ENCODE peak calls at places on chromosomes 13 and 19, in four cellular contexts. A, C, B and N are unnamed samples.

GRCh38 chr13:45276887-45277286 is 64.1 kb downstream of the TPT1 start:
- DNase-seq in A (no peak), C (no peak), B (no peak), N (no peak)

GRCh38 chr13:104648291-104648690 is 1582.1 kb upstream of the SLC10A2 start:
- DNase-seq in A (no peak), C (no peak), B (no peak), N (no peak)

GRCh38 chr19:40392894-40393517 is 3.0 kb upstream of the HIPK4 start:
- DNase-seq in A (no peak), C (no peak), B (no peak), N (no peak)

GRCh38 chr13:101127741-101128353 is 288.5 kb downstream of the NALCN start:
- DNase-seq in A (no peak), C (no peak), B (no peak), N (peak; percentile 19)

GRCh38 chr19:45340232-45340898 is at the start of gene KLC3:
- DNase-seq in A (no peak), C (no peak), B (peak; percentile 88), N (no peak)

GRCh38 chr13:106133025-106133424 is 402.4 kb downstream of the EFNB2 start:
- DNase-seq in A (no peak), C (no peak), B (no peak), N (no peak)

GRCh38 chr13:99310382-99311031 is 3.3 kb upstream of the GPR183 start:
- DNase-seq in A (no peak), C (no peak), B (no peak), N (peak; percentile 71)

GRCh38 chr19:43318796-43319314 is 34.6 kb upstream of the CD177 start:
- DNase-seq in A (no peak), C (no peak), B (no peak), N (no peak)

GRCh38 chr13:42996584-42996983 is 4.5 kb upstream of the EPSTI1 start:
- DNase-seq in A (peak; percentile 50), C (no peak), B (no peak), N (no peak)

GRCh38 chr19:14116918-14117578 is 514 bp downstream of the PRKACA start:
- DNase-seq in A (no peak), C (peak; percentile 49), B (peak; percentile 65), N (no peak)

GRCh38 chr13:30341815-30342570 is 34.6 kb upstream of the KATNAL1 start:
- DNase-seq in A (peak; percentile 37), C (peak; percentile 81), B (peak; percentile 77), N (peak; percentile 71)

GRCh38 chr13:111139874-111140561 is 24.9 kb downstream of the ARHGEF7 start:
- DNase-seq in A (no peak), C (no peak), B (no peak), N (no peak)

GRCh38 chr13:35693142-35693784 is 216.8 kb upstream of the MAB21L1 start:
- DNase-seq in A (no peak), C (no peak), B (no peak), N (no peak)

GRCh38 chr19:31913103-31913710 is 432.2 kb upstream of the ZNF507 start:
- DNase-seq in A (no peak), C (no peak), B (no peak), N (no peak)

GRCh38 chr19:31908486-31909255 is 436.7 kb upstream of the ZNF507 start:
- DNase-seq in A (no peak), C (no peak), B (no peak), N (no peak)

GRCh38 chr19:31905980-31906948 is 439.1 kb upstream of the ZNF507 start:
- DNase-seq in A (no peak), C (no peak), B (no peak), N (no peak)

GRCh38 chr19:31911577-31911976 is 433.8 kb upstream of the ZNF507 start:
- DNase-seq in A (no peak), C (no peak), B (no peak), N (no peak)
- H3K4me3 ChIP-seq in A (no peak overlapping the region), C (no peak overlapping the region), B (no peak overlapping the region), N (no peak overlapping the region)

GRCh38 chr19:38932425-38933179 is 1.9 kb downstream of the MRPS12 start:
- DNase-seq in A (peak; percentile 7), C (no peak), B (no peak), N (no peak)
- TF ChIP-seq CTCF in A (peak; percentile 42), C (no peak), B (no peak), N (peak; percentile 45)

DNA sequence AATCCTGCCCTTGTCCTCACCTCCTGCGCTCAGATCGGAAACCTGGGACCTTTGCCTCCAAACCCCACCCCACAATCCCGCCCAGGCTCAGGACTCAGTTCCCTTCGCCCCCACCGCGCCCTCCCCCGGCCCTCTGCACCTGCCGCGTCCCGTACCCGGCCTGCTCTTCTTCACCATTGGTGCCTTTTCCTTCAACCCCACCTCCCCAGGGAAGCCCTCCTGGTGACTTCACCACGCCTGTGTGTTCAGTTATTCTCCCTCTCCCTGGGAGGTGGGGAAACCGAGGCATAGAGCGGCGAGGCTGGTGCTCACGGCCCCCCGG is 19.3 kb upstream of the TCF3 start:
- DNase-seq in A (no peak), C (no peak), B (no peak), N (no peak)
- H3K4me3 ChIP-seq in A (no peak overlapping the region), C (no peak overlapping the region), B (no peak overlapping the region), N (no peak overlapping the region)

DNA sequence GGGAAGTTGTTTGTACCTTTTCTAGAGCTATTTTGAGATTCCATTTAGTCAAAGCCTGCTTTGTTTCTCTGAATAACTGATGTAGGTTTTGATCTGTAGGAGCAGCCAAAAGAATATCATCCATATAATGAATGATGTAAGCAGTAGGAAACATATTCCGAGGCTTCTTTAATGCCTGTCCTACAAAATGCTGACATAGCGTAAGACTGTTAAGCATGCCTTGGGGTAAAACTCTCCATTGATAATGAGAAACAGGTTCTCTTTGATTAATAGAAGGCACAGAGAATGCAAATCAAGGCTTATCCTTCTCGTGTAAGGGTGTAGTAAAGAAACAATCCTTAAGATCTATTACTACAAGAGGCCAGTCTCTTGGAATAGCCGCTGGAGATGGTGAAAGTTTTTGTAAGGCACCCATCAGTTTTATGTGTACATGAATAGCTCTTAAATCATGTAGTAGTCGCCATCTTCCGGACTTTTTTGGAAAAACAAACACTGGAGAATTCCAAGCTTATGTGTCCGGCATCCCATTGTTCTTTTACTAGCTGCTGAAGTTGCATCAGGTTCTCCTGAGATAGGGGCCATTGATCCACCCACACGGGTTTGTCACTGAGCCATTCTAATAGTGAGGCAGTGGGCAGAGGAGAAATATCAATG is 13.5 kb downstream of the FPR3 start:
- DNase-seq in A (no peak), C (no peak), B (no peak), N (peak; percentile 2)
- TF ChIP-seq CTCF in A (no peak), C (no peak), B (no peak), N (no peak)

GRCh38 chr19:11300811-11301120 is 4.8 kb downstream of the TSPAN16 start:
- DNase-seq in A (no peak), C (no peak), B (no peak), N (no peak)

GRCh38 chr19:11296264-11296663 is 304 bp downstream of the TSPAN16 start:
- DNase-seq in A (no peak), C (no peak), B (no peak), N (no peak)

GRCh38 chr19:11304936-11305335 is 9.0 kb downstream of the TSPAN16 start:
- DNase-seq in A (no peak), C (no peak), B (no peak), N (no peak)

GRCh38 chr19:11295665-11296245 is at the start of gene TSPAN16:
- DNase-seq in A (no peak), C (no peak), B (no peak), N (no peak)

DNA sequence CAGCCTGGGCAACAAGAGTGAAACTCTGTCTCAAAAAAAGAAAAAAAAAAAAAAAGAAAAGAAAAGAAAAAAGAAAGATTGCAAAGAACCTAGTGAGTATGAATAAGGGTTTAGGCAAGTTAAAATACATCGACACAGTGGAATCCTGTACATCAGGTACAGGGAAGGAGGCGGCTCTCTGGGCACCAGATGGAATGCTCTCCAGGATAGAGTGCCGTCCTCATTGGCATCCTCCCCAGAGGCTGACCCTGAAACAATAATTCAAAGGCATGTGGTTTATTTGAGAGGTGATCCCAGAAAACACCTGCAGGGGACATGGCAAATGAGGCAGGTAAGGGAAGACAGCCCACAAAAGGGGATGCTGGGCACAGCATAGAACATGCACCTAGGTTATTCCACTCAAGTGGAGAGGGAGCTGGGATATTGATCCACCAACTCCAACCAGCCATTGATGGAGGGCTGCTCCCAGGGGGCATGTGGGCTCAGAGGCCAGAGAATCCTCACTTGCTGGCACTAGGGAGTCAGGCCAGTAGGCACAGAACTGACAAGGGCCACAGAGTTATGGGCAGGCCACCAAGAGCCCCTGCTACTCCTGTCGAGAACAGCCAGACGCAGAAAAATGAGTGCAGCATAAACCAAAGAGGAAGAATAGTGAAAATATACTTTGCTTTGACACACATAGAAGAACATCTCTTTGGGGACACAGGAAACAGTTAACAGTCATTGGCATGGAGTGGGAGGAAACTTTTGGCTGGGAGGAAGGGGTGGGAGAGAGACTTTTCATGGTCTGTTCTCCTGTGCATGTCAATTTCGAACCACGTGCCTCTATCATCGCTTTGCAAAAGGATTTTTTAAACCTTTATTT is 4.2 kb downstream of the TSPAN16 start:
- DNase-seq in A (no peak), C (no peak), B (no peak), N (no peak)
- H3K4me3 ChIP-seq in A (no peak overlapping the region), C (no peak overlapping the region), B (no peak overlapping the region), N (no peak overlapping the region)

GRCh38 chr19:58406818-58407657 is 1.4 kb upstream of the ZNF584 start:
- DNase-seq in A (no peak), C (no peak), B (no peak), N (no peak)
- TF ChIP-seq CTCF in A (peak; percentile 39), C (no peak), B (no peak), N (peak; percentile 35)

DNA sequence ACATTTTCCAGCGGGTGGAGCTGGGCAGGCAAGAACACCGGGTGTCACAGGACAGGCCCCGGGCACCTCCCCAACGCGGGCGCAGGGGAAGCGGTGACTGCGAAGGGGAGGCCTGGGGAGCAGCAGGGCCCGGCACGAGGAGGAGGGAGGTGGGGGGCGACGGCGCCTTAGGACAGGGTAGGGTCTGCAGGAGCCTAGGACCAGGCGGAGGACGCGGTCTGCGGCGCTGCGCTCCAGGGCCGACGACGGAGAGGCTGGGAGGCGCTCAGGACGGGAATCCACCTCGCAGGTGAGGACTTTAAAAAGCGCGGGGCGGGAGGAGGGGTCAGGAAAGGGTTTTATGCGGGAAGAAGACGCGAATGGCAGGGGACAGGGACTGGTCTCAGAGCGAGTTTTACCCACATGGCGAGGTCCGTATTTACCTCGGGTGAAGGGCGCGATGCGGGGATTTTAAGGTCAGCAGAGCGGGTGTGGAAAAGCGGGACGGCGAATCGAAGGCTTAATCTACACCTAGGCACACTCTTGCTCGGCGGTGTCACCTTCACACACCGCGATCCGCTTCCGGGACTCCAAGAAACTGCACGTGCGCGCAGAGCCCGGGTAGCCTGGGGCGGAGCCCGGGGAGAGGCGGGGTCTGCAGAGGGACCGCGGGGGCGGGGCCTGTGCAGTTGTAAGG is 13.5 kb downstream of the ERVV-2 start:
- DNase-seq in A (no peak), C (peak; percentile 35), B (no peak), N (no peak)
- H3K4me3 ChIP-seq in A (no peak overlapping the region), C (peak overlapping the region; percentile 45), B (no peak overlapping the region), N (no peak overlapping the region)

DNA sequence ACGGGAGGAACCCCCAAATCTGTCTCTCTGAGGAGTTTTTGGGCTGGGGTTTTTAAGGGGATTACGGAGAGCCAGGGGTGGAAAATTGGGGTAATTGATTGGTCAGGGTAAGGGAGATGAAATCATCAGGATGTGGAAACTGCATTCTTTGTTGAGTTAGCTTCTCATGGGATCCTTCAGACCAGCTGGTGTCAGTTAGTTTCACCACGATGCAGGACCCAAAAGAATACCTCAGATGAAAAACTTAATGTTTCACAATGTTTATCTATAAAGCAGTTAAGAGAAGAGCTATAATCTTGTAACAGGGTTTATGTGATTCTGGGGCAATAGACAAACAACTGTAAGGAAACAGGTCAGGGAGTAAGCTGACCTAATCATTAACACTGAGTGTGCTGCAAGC is 230.8 kb downstream of the POU4F1 start:
- DNase-seq in A (no peak), C (no peak), B (no peak), N (no peak)
- TF ChIP-seq CTCF in A (no peak), C (no peak), B (no peak), N (no peak)

GRCh38 chr19:17874423-17875135 is 2.8 kb downstream of the SLC5A5 start:
- DNase-seq in A (no peak), C (no peak), B (no peak), N (no peak)
- H3K4me3 ChIP-seq in A (no peak overlapping the region), C (no peak overlapping the region), B (no peak overlapping the region), N (no peak overlapping the region)